ENCODE peak calls at places on chromosomes 4 and X, in six cellular contexts. C is mesenchymal stem cell, K is IMR-90, Z is H9, P is neuronal stem cell, B is H1. T is an unnamed sample.

GRCh38 chr4:88008624-88009235 is 1.3 kb downstream of the PKD2 start:
- DNase-seq in P (no peak), C (peak), Z (no peak), K (no peak), B (no peak), T (no peak)

GRCh38 chr4:182240161-182241130 is 2.8 kb upstream of the TENM3 start:
- DNase-seq in P (no peak), C (peak), B (no peak), K (peak), Z (no peak), T (peak)

GRCh38 chr4:34170941-34171340 is 2073.4 kb downstream of the ARAP2 start:
- DNase-seq in B (no peak), C (no peak), P (no peak), Z (no peak), K (peak), T (no peak)

GRCh38 chr4:38157592-38157991 is 197.4 kb downstream of the PTTG2 start:
- DNase-seq in B (no peak), K (no peak), P (no peak), C (no peak), Z (no peak), T (no peak)

GRCh38 chr4:59044316-59044715 is 1934.1 kb upstream of the IGFBP7 start:
- DNase-seq in C (no peak), B (no peak), Z (no peak), K (no peak), P (no peak), T (no peak)

GRCh38 chr4:165971941-165972340 is 98.9 kb downstream of the TLL1 start:
- DNase-seq in K (no peak), P (no peak), B (no peak), Z (no peak), C (no peak), T (no peak)

GRCh38 chr4:128282516-128282915 is 5.1 kb downstream of the PGRMC2 start:
- DNase-seq in P (no peak), K (no peak), Z (no peak), B (no peak), C (no peak), T (no peak)

GRCh38 chr4:78645853-78646757 is 94.5 kb downstream of the ANXA3 start:
- DNase-seq in Z (no peak), C (peak), P (no peak), B (no peak), K (peak), T (no peak)

GRCh38 chr4:148151797-148152196 is 290.4 kb downstream of the NR3C2 start:
- DNase-seq in P (no peak), C (no peak), B (no peak), K (no peak), Z (no peak), T (no peak)

GRCh38 chr4:184503869-184504300 is 29.5 kb upstream of the IRF2 start:
- DNase-seq in Z (no peak), C (peak), P (no peak), B (no peak), K (peak), T (no peak)

GRCh38 chrX:6810796-6811195 is 275.9 kb upstream of the VCX3A start:
- DNase-seq in P (no peak), B (no peak), Z (no peak), C (no peak), K (no peak), T (no peak)

GRCh38 chr4:174266416-174266815 is 17.1 kb downstream of the FBXO8 start:
- DNase-seq in K (no peak), B (no peak), P (no peak), C (no peak), Z (no peak), T (no peak)

GRCh38 chr4:19230906-19231305 is 1020.8 kb upstream of the SLIT2 start:
- DNase-seq in B (no peak), K (no peak), C (no peak), P (no peak), Z (no peak), T (no peak)

GRCh38 chrX:31228415-31228832 is 156.6 kb upstream of the FTHL17 start:
- DNase-seq in B (no peak), P (no peak), K (peak), C (peak), Z (no peak), T (no peak)

GRCh38 chr4:176539785-176540175 is 220.0 kb downstream of the SPCS3 start:
- DNase-seq in C (peak), B (no peak), Z (no peak), K (peak), P (no peak), T (no peak)

GRCh38 chr4:113919611-113920010 is 59.8 kb downstream of the ARSJ start:
- DNase-seq in B (no peak), P (no peak), C (peak), Z (no peak), K (peak), T (peak)

GRCh38 chr4:10198365-10198764 is 81.8 kb upstream of the WDR1 start:
- DNase-seq in B (no peak), P (no peak), C (no peak), K (no peak), Z (peak), T (peak)

GRCh38 chrX:2872937-2873336 is 44.2 kb downstream of the GYG2 start:
- DNase-seq in B (no peak), P (no peak), Z (no peak), C (no peak), K (no peak), T (no peak)

GRCh38 chrX:68504237-68504636 is 5.4 kb downstream of the YIPF6 start:
- DNase-seq in K (peak), P (no peak), Z (no peak), C (peak), B (no peak), T (no peak)

GRCh38 chr4:4492161-4492847 is 49.5 kb downstream of the STX18 start:
- DNase-seq in B (no peak), Z (no peak), K (peak), P (no peak), C (peak), T (no peak)

GRCh38 chrX:28324306-28324705 is 262.9 kb upstream of the IL1RAPL1 start:
- DNase-seq in B (no peak), C (no peak), Z (no peak), P (no peak), K (no peak), T (peak)

GRCh38 chr4:152967942-152968341 is 31.8 kb downstream of the FHDC1 start:
- DNase-seq in C (no peak), K (no peak), Z (no peak), B (no peak), P (no peak), T (no peak)

GRCh38 chr4:153506972-153507678 is 41.0 kb downstream of the TMEM131L start:
- DNase-seq in K (no peak), P (no peak), B (no peak), C (no peak), Z (no peak), T (no peak)

GRCh38 chr4:182325397-182325796 is 82.2 kb downstream of the TENM3 start:
- DNase-seq in B (no peak), P (no peak), C (no peak), Z (no peak), K (no peak), T (no peak)

GRCh38 chr4:140186651-140187315 is 32.8 kb upstream of the MAML3 start:
- DNase-seq in C (peak), Z (no peak), B (no peak), P (no peak), K (peak), T (no peak)

GRCh38 chr4:186765673-186766546 is 42.3 kb upstream of the FAT1 start:
- DNase-seq in Z (no peak), C (no peak), K (no peak), P (no peak), B (no peak), T (peak)

GRCh38 chrX:140918398-140919043 is 83.9 kb upstream of the SPANXB1 start:
- DNase-seq in C (peak), K (peak), P (peak), Z (peak), B (peak), T (peak)

GRCh38 chr4:165457793-165458192 is 79.0 kb downstream of the CPE start:
- DNase-seq in P (no peak), B (no peak), K (no peak), Z (no peak), C (no peak), T (no peak)

GRCh38 chr4:123415977-123416376 is 19.4 kb downstream of the SPRY1 start:
- DNase-seq in P (no peak), C (peak), Z (no peak), K (peak), B (no peak), T (no peak)

GRCh38 chrX:39577976-39578962 is 519.5 kb downstream of the BCOR start:
- DNase-seq in Z (no peak), K (no peak), B (no peak), P (no peak), C (peak), T (no peak)

GRCh38 chr4:3513807-3514206 is 18.4 kb downstream of the LRPAP1 start:
- DNase-seq in Z (no peak), P (no peak), B (no peak), C (no peak), K (no peak), T (no peak)

GRCh38 chr4:3269105-3269927 is 20.4 kb downstream of the MSANTD1 start:
- DNase-seq in Z (no peak), K (no peak), P (no peak), C (no peak), B (no peak), T (no peak)

GRCh38 chrX:134423606-134424005 is 36.4 kb upstream of the HPRT1 start:
- DNase-seq in Z (no peak), C (peak), P (no peak), B (no peak), K (peak), T (no peak)

GRCh38 chrX:114797494-114797893 is 213.6 kb downstream of the HTR2C start:
- DNase-seq in B (no peak), P (no peak), Z (no peak), K (no peak), C (no peak), T (no peak)

GRCh38 chr4:56465599-56466295 is 1.7 kb upstream of the SRP72 start:
- DNase-seq in K (peak), P (no peak), Z (no peak), B (no peak), C (peak), T (peak)

GRCh38 chr4:169583563-169583962 is 28.8 kb downstream of the NEK1 start:
- DNase-seq in Z (no peak), K (peak), B (no peak), P (no peak), C (peak), T (no peak)

GRCh38 chr4:156293657-156294297 is 340.1 kb upstream of the CTSO start:
- DNase-seq in P (no peak), C (peak), B (no peak), K (peak), Z (no peak), T (no peak)

GRCh38 chr4:119025440-119025839 is 110.2 kb upstream of the MYOZ2 start:
- DNase-seq in K (peak), P (no peak), C (peak), Z (no peak), B (no peak), T (peak)

DNA sequence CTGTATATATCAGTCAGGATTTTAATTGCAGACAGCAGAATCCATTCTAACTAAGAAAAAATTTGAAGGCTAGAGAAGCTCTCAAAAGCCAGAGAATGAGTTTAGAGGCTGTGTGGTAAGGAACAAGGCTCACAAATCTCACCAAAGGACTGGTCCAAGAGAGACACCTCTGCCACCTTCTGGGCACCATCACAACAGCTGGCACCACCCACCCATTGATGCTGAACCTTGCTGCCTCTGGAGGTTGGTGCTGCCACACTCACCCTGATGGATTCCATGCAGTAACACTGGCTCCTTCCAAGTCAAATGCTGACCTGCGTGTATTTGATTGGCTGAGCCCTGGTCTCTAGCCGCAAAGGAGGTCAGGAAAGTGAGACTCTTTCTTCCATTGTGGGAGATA is 100.8 kb downstream of the BEND2 start:
- DNase-seq in Z (no peak), C (no peak), P (no peak), B (no peak), K (no peak), T (no peak)
- H2BK15ac ChIP-seq in Z (no peak), C (no peak), P (no peak), B (no peak), K (no peak), T (no peak)

GRCh38 chr4:99058228-99058627 is 30.4 kb downstream of the ADH5 start:
- DNase-seq in C (no peak), B (no peak), Z (no peak), P (no peak), K (no peak), T (no peak)
- H3K4ac ChIP-seq in C (no peak), B (no peak), Z (no peak), P (no peak), K (no peak), T (no peak)

GRCh38 chrX:37967714-37968113 is 38.6 kb upstream of the SYTL5 start:
- DNase-seq in C (no peak), K (no peak), P (no peak), B (no peak), Z (no peak), T (no peak)
- H2BK15ac ChIP-seq in C (no peak), K (no peak), P (no peak), B (no peak), Z (no peak), T (no peak)

GRCh38 chr4:40577588-40578253 is 51.9 kb downstream of the RBM47 start:
- DNase-seq in C (no peak), P (no peak), B (no peak), K (no peak), Z (no peak), T (peak)
- H3K4ac ChIP-seq in C (no peak), P (no peak), B (no peak), K (peak), Z (no peak), T (no peak)

GRCh38 chr4:848803-849477 is 23.0 kb upstream of the CPLX1 start:
- DNase-seq in B (no peak), P (no peak), K (no peak), C (no peak), Z (no peak), T (no peak)
- H2BK15ac ChIP-seq in B (no peak), P (no peak), K (no peak), C (no peak), Z (no peak), T (no peak)

GRCh38 chr4:6953751-6954380 is 44.2 kb downstream of the TBC1D14 start:
- DNase-seq in K (peak), P (no peak), B (no peak), C (peak), Z (peak), T (peak)
- H3K4ac ChIP-seq in K (peak), P (no peak), B (no peak), C (peak), Z (no peak), T (no peak)

GRCh38 chrX:106912864-106913263 is 7.3 kb upstream of the CLDN2 start:
- DNase-seq in B (no peak), C (peak), K (peak), P (no peak), Z (no peak), T (no peak)
- H2BK15ac ChIP-seq in B (no peak), C (no peak), K (no peak), P (no peak), Z (no peak), T (no peak)

GRCh38 chr4:41143721-41144379 is 70.5 kb downstream of the APBB2 start:
- DNase-seq in P (no peak), B (no peak), C (peak), Z (no peak), K (no peak), T (no peak)

GRCh38 chr4:41142946-41143720 is 71.2 kb downstream of the APBB2 start:
- DNase-seq in C (peak), Z (no peak), K (peak), P (no peak), B (no peak), T (no peak)

GRCh38 chr4:41146196-41146595 is 68.1 kb downstream of the APBB2 start:
- DNase-seq in C (no peak), B (no peak), Z (no peak), K (no peak), P (no peak), T (no peak)

GRCh38 chr4:41145571-41146078 is 68.7 kb downstream of the APBB2 start:
- DNase-seq in K (peak), C (peak), B (no peak), P (no peak), Z (no peak), T (no peak)

DNA sequence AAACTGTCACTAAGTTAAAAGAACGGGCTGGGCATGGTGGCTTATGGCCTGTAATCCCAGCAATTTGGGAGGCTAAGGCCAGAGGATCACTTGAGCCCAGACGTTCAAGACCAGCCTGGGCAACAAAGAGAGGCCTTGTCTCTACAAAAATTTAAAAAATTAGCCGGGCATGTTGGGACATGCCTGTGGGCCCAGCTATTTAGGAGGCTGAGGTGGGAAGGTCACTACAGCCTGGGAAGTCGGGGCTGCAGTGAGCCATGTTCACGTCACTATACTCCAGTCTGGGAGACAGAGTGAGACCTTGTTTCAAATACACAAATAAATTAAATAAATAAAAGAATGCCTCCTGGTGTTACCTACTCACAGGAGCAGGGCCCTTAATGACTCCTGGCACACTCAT is 69.5 kb downstream of the APBB2 start:
- DNase-seq in C (no peak), K (no peak), Z (no peak), B (no peak), P (no peak), T (no peak)
- H3K4ac ChIP-seq in C (peak), K (peak), Z (no peak), B (no peak), P (no peak), T (peak)